ENCODE peak calls at places on chromosomes 5 and 9, in eight cellular contexts. Y is CD4-positive, alpha-beta T cell; I is stimulated activated naive CD8-positive, alpha-beta T cell treated with anti-CD3 and anti-CD28 coated beads, Interleukin-15, amount 100 ng/mL, for 72 hours; R is ELR; L is HEK293T; S is AG04449; Q is body of pancreas; F is aorta. T is an unnamed sample.

GRCh38 chr5:173920024-173920753 is 32.0 kb downstream of the CPEB4 start:
- DNase-seq in Y (no peak), I (no peak), R (peak; percentile 31), L (no peak), S (no peak), Q (no peak), F (no peak), T (no peak)

GRCh38 chr9:93820667-93821306 is 134.4 kb downstream of the BARX1 start:
- DNase-seq in Y (no peak), I (no peak), R (peak; percentile 32), L (peak; percentile 32), S (no peak), Q (no peak), F (peak; percentile 37), T (no peak)

GRCh38 chr5:111730659-111731382 is 26.2 kb downstream of the NREP start:
- DNase-seq in Y (no peak), I (no peak), R (no peak), L (no peak), S (no peak), Q (peak; percentile 21), F (no peak), T (peak; percentile 64)

GRCh38 chr5:148445578-148445977 is 61.8 kb downstream of the FBXO38 start:
- DNase-seq in Y (no peak), I (no peak), R (no peak), L (no peak), S (no peak), Q (no peak), F (no peak), T (no peak)

GRCh38 chr9:134305533-134305932 is 20.7 kb upstream of the RXRA start:
- DNase-seq in Y (no peak), I (no peak), R (no peak), L (no peak), S (no peak), Q (no peak), F (no peak), T (no peak)

GRCh38 chr5:115079934-115080623 is 89.6 kb downstream of the TRIM36 start:
- DNase-seq in Y (no peak), I (no peak), R (no peak), L (no peak), S (no peak), Q (no peak), F (no peak), T (no peak)

GRCh38 chr9:129108083-129108804 is 2.3 kb downstream of the CRAT start:
- DNase-seq in Y (no peak), I (no peak), R (no peak), L (no peak), S (no peak), Q (no peak), F (no peak), T (no peak)

GRCh38 chr9:135045264-135046155 is 42.0 kb upstream of the OLFM1 start:
- DNase-seq in Y (no peak), I (no peak), R (no peak), L (no peak), S (no peak), Q (no peak), F (peak; percentile 24), T (no peak)

GRCh38 chr5:141855265-141856029 is 22.8 kb downstream of the PCDH1 start:
- DNase-seq in Y (no peak), I (no peak), R (no peak), L (no peak), S (no peak), Q (peak; percentile 68), F (no peak), T (no peak)

GRCh38 chr5:9468070-9468388 is 77.8 kb downstream of the SEMA5A start:
- DNase-seq in Y (no peak), I (no peak), R (peak; percentile 96), L (no peak), S (peak; percentile 79), Q (no peak), F (no peak), T (no peak)

GRCh38 chr5:99724732-99725131 is 795.9 kb upstream of the CHD1 start:
- DNase-seq in Y (no peak), I (no peak), R (no peak), L (no peak), S (no peak), Q (no peak), F (no peak), T (no peak)

GRCh38 chr5:1323803-1324173 is 21.1 kb downstream of the CLPTM1L start:
- DNase-seq in Y (no peak), I (no peak), R (no peak), L (no peak), S (no peak), Q (no peak), F (no peak), T (no peak)

GRCh38 chr5:168611163-168611562 is 32.0 kb upstream of the PANK3 start:
- DNase-seq in Y (no peak), I (no peak), R (no peak), L (no peak), S (no peak), Q (no peak), F (no peak), T (no peak)

GRCh38 chr5:71836084-71836483 is 117.0 kb downstream of the CARTPT start:
- DNase-seq in Y (no peak), I (no peak), R (peak; percentile 53), L (no peak), S (no peak), Q (no peak), F (no peak), T (no peak)

GRCh38 chr5:82168294-82168693 is 109.9 kb downstream of the RPS23 start:
- DNase-seq in Y (no peak), I (no peak), R (peak; percentile 37), L (no peak), S (no peak), Q (no peak), F (no peak), T (no peak)

GRCh38 chr9:128057724-128058409 is 9.3 kb downstream of the NAIF1 start:
- DNase-seq in Y (no peak), I (no peak), R (no peak), L (no peak), S (no peak), Q (no peak), F (no peak), T (no peak)

GRCh38 chr5:53333160-53333559 is 147.3 kb upstream of the FST start:
- DNase-seq in Y (no peak), I (no peak), R (peak; percentile 62), L (no peak), S (peak; percentile 31), Q (no peak), F (no peak), T (no peak)

GRCh38 chr5:138337685-138338410 is at the start of gene FAM53C:
- DNase-seq in Y (peak; percentile 92), I (peak; percentile 99), R (peak; percentile 92), L (peak; percentile 82), S (peak; percentile 52), Q (peak; percentile 95), F (peak; percentile 97), T (peak; percentile 94)

T was measured in NCI-H526 treated with DMSO at 0.1 percent for 48 hours.